ENCODE peak calls at places on chromosomes 4 and X, in ten cellular contexts. One of them, this sample, is unnamed.

GRCh38 chrX:97027384-97027922 is 143.7 kb downstream of the RPA4 start:
- DNase-seq in HCT116: no peak
- DNase-seq in SK-N-SH: no peak
- DNase-seq in HL-60: no peak
- DNase-seq in GM12891: no peak
- DNase-seq in suprapubic skin: no peak
- DNase-seq in stomach: no peak
- DNase-seq in H1: peak
- DNase-seq in breast epithelium: no peak
- DNase-seq in endothelial cell of umbilical vein: no peak
- DNase-seq in this sample: no peak

GRCh38 chrX:103293118-103293517 is 16.6 kb upstream of the TCEAL5 start:
- DNase-seq in suprapubic skin: no peak
- DNase-seq in breast epithelium: no peak
- DNase-seq in SK-N-SH: no peak
- DNase-seq in HL-60: no peak
- DNase-seq in stomach: no peak
- DNase-seq in HCT116: no peak
- DNase-seq in endothelial cell of umbilical vein: no peak
- DNase-seq in GM12891: no peak
- DNase-seq in H1: no peak
- DNase-seq in this sample: no peak

GRCh38 chr4:31370866-31371465 is 650.8 kb downstream of the PCDH7 start:
- DNase-seq in SK-N-SH: peak
- DNase-seq in suprapubic skin: no peak
- DNase-seq in H1: no peak
- DNase-seq in HCT116: peak
- DNase-seq in GM12891: peak
- DNase-seq in HL-60: peak
- DNase-seq in breast epithelium: no peak
- DNase-seq in endothelial cell of umbilical vein: peak
- DNase-seq in stomach: no peak
- DNase-seq in this sample: peak

GRCh38 chrX:137166591-137166990 is 132.8 kb upstream of the GPR101 start:
- DNase-seq in HL-60: no peak
- DNase-seq in HCT116: no peak
- DNase-seq in breast epithelium: no peak
- DNase-seq in endothelial cell of umbilical vein: no peak
- DNase-seq in stomach: peak
- DNase-seq in GM12891: no peak
- DNase-seq in suprapubic skin: no peak
- DNase-seq in H1: peak
- DNase-seq in SK-N-SH: peak
- DNase-seq in this sample: no peak

GRCh38 chrX:21932277-21932996 is 8.1 kb upstream of the SMS start:
- DNase-seq in stomach: no peak
- DNase-seq in H1: no peak
- DNase-seq in suprapubic skin: no peak
- DNase-seq in HL-60: peak
- DNase-seq in GM12891: no peak
- DNase-seq in endothelial cell of umbilical vein: peak
- DNase-seq in breast epithelium: no peak
- DNase-seq in HCT116: no peak
- DNase-seq in SK-N-SH: no peak
- DNase-seq in this sample: peak

GRCh38 chr4:27467351-27467750 is 606.7 kb downstream of the STIM2 start:
- DNase-seq in suprapubic skin: no peak
- DNase-seq in HCT116: no peak
- DNase-seq in SK-N-SH: no peak
- DNase-seq in breast epithelium: no peak
- DNase-seq in HL-60: no peak
- DNase-seq in endothelial cell of umbilical vein: no peak
- DNase-seq in stomach: no peak
- DNase-seq in GM12891: no peak
- DNase-seq in H1: no peak
- DNase-seq in this sample: no peak

GRCh38 chrX:149504915-149505651 is at the start of gene IDS:
- DNase-seq in HL-60: peak
- DNase-seq in H1: peak
- DNase-seq in suprapubic skin: peak
- DNase-seq in breast epithelium: peak
- DNase-seq in SK-N-SH: peak
- DNase-seq in endothelial cell of umbilical vein: peak
- DNase-seq in HCT116: peak
- DNase-seq in stomach: peak
- DNase-seq in GM12891: peak
- DNase-seq in this sample: no peak

GRCh38 chr4:89737888-89738287 is 99.1 kb downstream of the SNCA start:
- DNase-seq in GM12891: no peak
- DNase-seq in HL-60: no peak
- DNase-seq in suprapubic skin: no peak
- DNase-seq in stomach: no peak
- DNase-seq in SK-N-SH: no peak
- DNase-seq in breast epithelium: no peak
- DNase-seq in HCT116: no peak
- DNase-seq in H1: no peak
- DNase-seq in endothelial cell of umbilical vein: peak
- DNase-seq in this sample: no peak

GRCh38 chr4:7335363-7336066 is 99.2 kb downstream of the PSAPL1 start:
- DNase-seq in SK-N-SH: peak
- DNase-seq in suprapubic skin: no peak
- DNase-seq in stomach: peak
- DNase-seq in HCT116: peak
- DNase-seq in H1: peak
- DNase-seq in HL-60: peak
- DNase-seq in breast epithelium: no peak
- DNase-seq in endothelial cell of umbilical vein: peak
- DNase-seq in GM12891: peak
- DNase-seq in this sample: no peak

DNA sequence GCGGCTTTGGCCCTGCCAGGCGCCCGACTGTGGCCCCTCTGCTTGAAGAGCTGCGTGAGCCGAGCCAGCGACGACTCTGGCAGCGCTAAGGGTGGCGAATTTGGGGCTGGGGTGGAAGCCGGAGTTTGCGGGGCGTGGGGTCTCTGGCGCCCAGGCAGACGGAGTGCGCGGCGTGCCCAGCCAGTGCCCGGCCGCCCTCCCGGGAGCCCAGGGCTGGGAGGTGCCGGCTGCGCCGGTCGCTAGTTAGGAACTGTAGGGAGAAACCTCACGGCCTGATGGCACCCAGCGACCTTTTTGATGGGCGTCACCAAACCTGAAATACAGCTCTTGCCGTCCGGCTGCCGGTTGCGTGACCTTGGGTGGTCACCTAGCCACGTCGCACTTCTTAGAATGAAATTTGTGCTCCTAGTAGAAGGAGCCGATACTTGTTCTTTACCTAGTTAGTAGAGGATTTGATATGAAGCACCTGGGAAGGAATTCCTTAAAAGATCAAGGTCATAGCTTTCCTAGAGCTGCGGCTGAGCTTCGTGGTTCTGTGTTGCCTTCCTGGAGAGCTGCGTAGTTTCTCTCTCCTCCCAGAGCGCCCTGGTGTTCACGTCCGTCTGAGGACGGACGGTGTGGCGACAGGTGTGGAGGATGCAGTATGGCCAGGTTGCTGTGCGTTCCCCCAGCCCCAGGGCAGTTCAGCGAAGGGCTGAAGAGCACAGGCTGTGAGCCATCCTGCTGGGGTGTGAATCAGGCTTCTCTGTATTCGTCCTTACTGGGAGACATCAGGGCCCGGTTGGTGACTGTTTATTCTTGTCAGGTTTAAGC is 680 bp downstream of the MAEA start:
- DNase-seq in breast epithelium: no peak
- DNase-seq in stomach: peak
- DNase-seq in SK-N-SH: no peak
- DNase-seq in HCT116: no peak
- DNase-seq in GM12891: no peak
- DNase-seq in endothelial cell of umbilical vein: peak
- DNase-seq in suprapubic skin: peak
- DNase-seq in H1: no peak
- DNase-seq in HL-60: no peak
- DNase-seq in this sample: no peak
- TF ChIP-seq POLR2AphosphoS5 in breast epithelium: no peak
- TF ChIP-seq POLR2AphosphoS5 in stomach: no peak
- TF ChIP-seq POLR2AphosphoS5 in SK-N-SH: no peak
- TF ChIP-seq POLR2AphosphoS5 in HCT116: no peak
- TF ChIP-seq POLR2AphosphoS5 in GM12891: no peak
- TF ChIP-seq POLR2AphosphoS5 in endothelial cell of umbilical vein: no peak
- TF ChIP-seq POLR2AphosphoS5 in suprapubic skin: no peak
- TF ChIP-seq POLR2AphosphoS5 in H1: peak
- TF ChIP-seq POLR2AphosphoS5 in HL-60: no peak
- TF ChIP-seq POLR2AphosphoS5 in this sample: no peak

GRCh38 chr4:55345980-55346850 is at the start of gene SRD5A3:
- DNase-seq in H1: peak
- DNase-seq in suprapubic skin: peak
- DNase-seq in HCT116: peak
- DNase-seq in HL-60: peak
- DNase-seq in SK-N-SH: peak
- DNase-seq in stomach: peak
- DNase-seq in GM12891: peak
- DNase-seq in breast epithelium: peak
- DNase-seq in endothelial cell of umbilical vein: peak
- DNase-seq in this sample: peak

GRCh38 chr4:55345054-55345453 is 988 bp upstream of the SRD5A3 start:
- DNase-seq in suprapubic skin: no peak
- DNase-seq in SK-N-SH: no peak
- DNase-seq in endothelial cell of umbilical vein: no peak
- DNase-seq in breast epithelium: no peak
- DNase-seq in GM12891: no peak
- DNase-seq in HCT116: no peak
- DNase-seq in H1: no peak
- DNase-seq in stomach: no peak
- DNase-seq in HL-60: no peak
- DNase-seq in this sample: no peak

GRCh38 chr4:55346851-55347255 is 811 bp downstream of the SRD5A3 start:
- DNase-seq in stomach: no peak
- DNase-seq in suprapubic skin: no peak
- DNase-seq in HCT116: no peak
- DNase-seq in breast epithelium: no peak
- DNase-seq in H1: no peak
- DNase-seq in endothelial cell of umbilical vein: no peak
- DNase-seq in HL-60: no peak
- DNase-seq in SK-N-SH: no peak
- DNase-seq in GM12891: peak
- DNase-seq in this sample: no peak

GRCh38 chr4:55348436-55348835 is 2.4 kb downstream of the SRD5A3 start:
- DNase-seq in SK-N-SH: no peak
- DNase-seq in endothelial cell of umbilical vein: no peak
- DNase-seq in H1: no peak
- DNase-seq in HCT116: no peak
- DNase-seq in suprapubic skin: no peak
- DNase-seq in breast epithelium: no peak
- DNase-seq in HL-60: no peak
- DNase-seq in GM12891: no peak
- DNase-seq in stomach: no peak
- DNase-seq in this sample: peak

DNA sequence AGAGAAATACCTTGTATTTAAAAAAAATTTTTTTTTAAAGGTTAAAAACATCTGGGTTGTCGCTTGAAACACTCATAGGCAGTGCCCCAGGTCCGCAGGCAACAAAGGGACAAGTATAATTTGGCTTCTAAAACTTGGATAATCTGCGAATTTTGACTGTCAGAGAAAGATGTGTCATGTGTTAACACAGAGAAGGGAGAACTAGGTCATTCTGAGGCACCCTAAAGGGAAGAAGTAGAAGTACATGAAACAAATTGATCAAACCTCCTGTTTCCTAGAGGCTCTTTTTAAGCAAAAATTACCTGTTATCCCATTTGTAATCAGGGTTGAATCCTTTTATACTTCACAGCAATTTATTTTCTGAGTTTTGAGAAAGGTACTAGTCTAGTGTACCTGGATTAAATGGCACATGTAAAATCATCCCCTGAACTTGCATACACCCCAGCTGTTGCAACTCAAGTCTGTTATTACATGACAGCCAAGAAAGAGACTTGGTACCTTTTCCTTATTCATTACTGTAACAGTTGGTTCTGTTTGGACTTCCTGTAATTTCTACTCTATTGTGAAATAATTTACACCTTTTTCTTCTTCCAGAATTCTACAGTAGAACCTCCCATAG is 1.7 kb downstream of the SRD5A3 start:
- DNase-seq in SK-N-SH: no peak
- DNase-seq in endothelial cell of umbilical vein: no peak
- DNase-seq in HL-60: no peak
- DNase-seq in HCT116: no peak
- DNase-seq in H1: no peak
- DNase-seq in GM12891: no peak
- DNase-seq in suprapubic skin: no peak
- DNase-seq in stomach: no peak
- DNase-seq in breast epithelium: no peak
- DNase-seq in this sample: no peak
- TF ChIP-seq POLR2AphosphoS5 in SK-N-SH: no peak
- TF ChIP-seq POLR2AphosphoS5 in endothelial cell of umbilical vein: no peak
- TF ChIP-seq POLR2AphosphoS5 in HL-60: no peak
- TF ChIP-seq POLR2AphosphoS5 in HCT116: no peak
- TF ChIP-seq POLR2AphosphoS5 in H1: no peak
- TF ChIP-seq POLR2AphosphoS5 in GM12891: no peak
- TF ChIP-seq POLR2AphosphoS5 in suprapubic skin: no peak
- TF ChIP-seq POLR2AphosphoS5 in stomach: no peak
- TF ChIP-seq POLR2AphosphoS5 in breast epithelium: no peak
- TF ChIP-seq POLR2AphosphoS5 in this sample: no peak

DNA sequence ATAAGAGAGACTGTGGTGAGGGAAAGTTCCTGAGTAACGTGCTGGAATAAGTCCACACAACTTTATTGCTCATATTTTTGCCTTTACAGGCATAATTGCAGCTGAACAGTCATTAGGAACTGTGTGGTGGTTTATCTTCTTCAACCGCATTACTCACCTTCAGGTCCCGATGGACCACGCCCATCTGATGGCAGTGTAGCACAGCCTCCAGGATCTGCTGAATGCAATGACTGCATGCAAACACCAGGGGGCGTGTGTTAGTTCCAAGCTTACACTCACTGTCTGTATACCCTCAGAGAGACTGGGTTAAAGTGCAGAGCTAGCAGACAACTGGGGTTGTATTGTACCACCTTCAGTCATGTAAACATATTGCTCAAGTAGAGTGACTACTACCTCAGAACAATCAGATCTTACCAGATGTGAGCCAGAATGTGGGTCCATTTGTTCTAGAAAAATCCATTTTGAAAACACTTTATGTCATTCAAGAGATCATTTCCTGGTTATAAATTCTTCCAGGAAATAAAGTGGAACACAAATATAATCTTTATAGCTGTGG is 214.0 kb downstream of the CAMK2D start:
- DNase-seq in HCT116: peak
- DNase-seq in HL-60: peak
- DNase-seq in H1: peak
- DNase-seq in endothelial cell of umbilical vein: peak
- DNase-seq in stomach: peak
- DNase-seq in breast epithelium: peak
- DNase-seq in GM12891: peak
- DNase-seq in suprapubic skin: peak
- DNase-seq in SK-N-SH: peak
- DNase-seq in this sample: peak
- TF ChIP-seq POLR2AphosphoS5 in HCT116: no peak
- TF ChIP-seq POLR2AphosphoS5 in HL-60: no peak
- TF ChIP-seq POLR2AphosphoS5 in H1: no peak
- TF ChIP-seq POLR2AphosphoS5 in endothelial cell of umbilical vein: peak
- TF ChIP-seq POLR2AphosphoS5 in stomach: no peak
- TF ChIP-seq POLR2AphosphoS5 in breast epithelium: peak
- TF ChIP-seq POLR2AphosphoS5 in GM12891: peak
- TF ChIP-seq POLR2AphosphoS5 in suprapubic skin: no peak
- TF ChIP-seq POLR2AphosphoS5 in SK-N-SH: no peak
- TF ChIP-seq POLR2AphosphoS5 in this sample: no peak

GRCh38 chr4:121457278-121457875 is 76.6 kb upstream of the QRFPR start:
- DNase-seq in SK-N-SH: no peak
- DNase-seq in HL-60: no peak
- DNase-seq in endothelial cell of umbilical vein: no peak
- DNase-seq in H1: no peak
- DNase-seq in stomach: no peak
- DNase-seq in suprapubic skin: no peak
- DNase-seq in breast epithelium: no peak
- DNase-seq in GM12891: no peak
- DNase-seq in HCT116: no peak
- DNase-seq in this sample: no peak
- TF ChIP-seq POLR2AphosphoS5 in SK-N-SH: no peak
- TF ChIP-seq POLR2AphosphoS5 in HL-60: no peak
- TF ChIP-seq POLR2AphosphoS5 in endothelial cell of umbilical vein: no peak
- TF ChIP-seq POLR2AphosphoS5 in H1: no peak
- TF ChIP-seq POLR2AphosphoS5 in stomach: no peak
- TF ChIP-seq POLR2AphosphoS5 in suprapubic skin: no peak
- TF ChIP-seq POLR2AphosphoS5 in breast epithelium: no peak
- TF ChIP-seq POLR2AphosphoS5 in GM12891: no peak
- TF ChIP-seq POLR2AphosphoS5 in HCT116: no peak
- TF ChIP-seq POLR2AphosphoS5 in this sample: no peak

This sample was measured in Panc1.